ENCODE peak calls at places on chromosomes 3 and 15, in nine cellular contexts. J is heart right ventricle, C is heart left ventricle, N is prostate gland, Q is hepatocyte, I is stomach, W is sigmoid colon, V is right lobe of liver, M is tibial nerve. H is an unnamed sample.

GRCh38 chr3:79767953-79768282 is at the start of gene ROBO1:
- DNase-seq in N (no peak), Q (peak; percentile 11), V (no peak), M (no peak), W (no peak), J (no peak), I (no peak), C (no peak), H (no peak)

GRCh38 chr3:71800023-71800422 is 15.1 kb upstream of the PROK2 start:
- DNase-seq in Q (no peak), I (no peak), N (no peak), J (no peak), W (no peak), C (no peak), V (no peak), M (no peak), H (no peak)

GRCh38 chr15:90914240-90915080 is 11.4 kb downstream of the MAN2A2 start:
- DNase-seq in I (no peak), W (no peak), M (no peak), N (no peak), Q (no peak), C (no peak), J (no peak), V (no peak), H (no peak)

GRCh38 chr3:195714380-195715011 is 6.3 kb upstream of the MUC20 start:
- DNase-seq in W (no peak), N (no peak), C (no peak), J (no peak), V (peak; percentile 46), Q (peak; percentile 76), M (no peak), I (no peak), H (peak; percentile 73)

GRCh38 chr3:149368201-149368849 is 9.1 kb downstream of the TM4SF1 start:
- DNase-seq in Q (no peak), V (no peak), C (no peak), I (no peak), N (no peak), J (no peak), M (no peak), W (no peak), H (no peak)

GRCh38 chr15:65595960-65596359 is 15.0 kb downstream of the INTS14 start:
- DNase-seq in I (no peak), N (no peak), V (no peak), M (no peak), W (no peak), C (no peak), J (no peak), Q (no peak), H (no peak)

GRCh38 chr3:89699771-89700170 is 592.4 kb downstream of the EPHA3 start:
- DNase-seq in V (no peak), I (no peak), J (no peak), Q (peak; percentile 7), M (no peak), C (no peak), W (no peak), N (no peak), H (no peak)

GRCh38 chr3:140704733-140705132 is 26.9 kb downstream of the TRIM42 start:
- DNase-seq in I (no peak), M (no peak), W (no peak), J (no peak), N (no peak), Q (no peak), C (no peak), V (no peak), H (no peak)

GRCh38 chr3:177934001-177934891 is 602.0 kb upstream of the KCNMB2 start:
- DNase-seq in N (no peak), J (no peak), W (peak; percentile 68), I (no peak), C (no peak), Q (peak; percentile 41), M (no peak), V (peak; percentile 31), H (peak; percentile 20)

GRCh38 chr3:187878776-187879524 is 133.7 kb upstream of the BCL6 start:
- DNase-seq in W (no peak), V (no peak), Q (no peak), I (no peak), C (no peak), J (no peak), N (no peak), M (no peak), H (no peak)

GRCh38 chr3:117873236-117873635 is 1161.4 kb downstream of the IGSF11 start:
- DNase-seq in N (peak; percentile 5), Q (peak; percentile 49), J (no peak), I (no peak), M (no peak), C (no peak), V (no peak), W (peak; percentile 69), H (no peak)

DNA sequence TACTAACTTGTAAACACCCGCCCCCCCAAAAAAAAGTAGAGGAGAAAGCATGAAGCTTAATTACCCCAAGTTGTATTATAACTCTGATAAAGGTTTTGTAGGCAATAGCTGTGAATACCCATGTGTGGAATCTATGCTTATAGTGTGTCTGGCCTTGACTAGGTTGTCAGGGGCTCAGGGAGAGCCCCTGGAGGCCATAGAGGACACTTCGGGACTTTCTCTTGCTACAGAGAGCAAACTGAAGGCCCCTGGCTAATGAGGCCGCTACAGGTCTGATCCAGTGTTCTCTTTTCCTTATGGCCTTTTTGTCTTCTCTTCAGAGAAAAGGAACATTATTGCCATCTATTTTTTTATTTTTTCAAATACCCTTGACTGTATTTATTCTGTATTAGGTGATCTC is 19.1 kb upstream of the SCAANT1 start:
- DNase-seq in V (no peak), N (no peak), C (no peak), J (no peak), M (no peak), Q (no peak), I (no peak), W (no peak), H (no peak)
- TF ChIP-seq CTCF in V (no peak), N (no peak), C (no peak), J (no peak), M (no peak), Q (no peak), I (no peak), W (no peak), H (no peak)

GRCh38 chr3:15796771-15797599 is 794 bp downstream of the ANKRD28 start:
- DNase-seq in N (no peak), J (no peak), M (no peak), C (no peak), I (no peak), Q (peak; percentile 20), V (no peak), W (no peak), H (peak; percentile 35)

GRCh38 chr3:15797600-15798303 is at the start of gene ANKRD28:
- DNase-seq in N (no peak), J (no peak), C (no peak), I (no peak), V (no peak), Q (peak; percentile 57), W (no peak), M (no peak), H (peak; percentile 22)

GRCh38 chr3:15800327-15800726 is 2.5 kb upstream of the ANKRD28 start:
- DNase-seq in C (no peak), I (no peak), J (no peak), Q (no peak), W (no peak), V (no peak), M (no peak), N (no peak), H (no peak)

GRCh38 chr3:15800780-15801179 is 3.0 kb upstream of the ANKRD28 start:
- DNase-seq in M (no peak), J (no peak), W (no peak), V (no peak), I (no peak), Q (no peak), N (no peak), C (no peak), H (no peak)

DNA sequence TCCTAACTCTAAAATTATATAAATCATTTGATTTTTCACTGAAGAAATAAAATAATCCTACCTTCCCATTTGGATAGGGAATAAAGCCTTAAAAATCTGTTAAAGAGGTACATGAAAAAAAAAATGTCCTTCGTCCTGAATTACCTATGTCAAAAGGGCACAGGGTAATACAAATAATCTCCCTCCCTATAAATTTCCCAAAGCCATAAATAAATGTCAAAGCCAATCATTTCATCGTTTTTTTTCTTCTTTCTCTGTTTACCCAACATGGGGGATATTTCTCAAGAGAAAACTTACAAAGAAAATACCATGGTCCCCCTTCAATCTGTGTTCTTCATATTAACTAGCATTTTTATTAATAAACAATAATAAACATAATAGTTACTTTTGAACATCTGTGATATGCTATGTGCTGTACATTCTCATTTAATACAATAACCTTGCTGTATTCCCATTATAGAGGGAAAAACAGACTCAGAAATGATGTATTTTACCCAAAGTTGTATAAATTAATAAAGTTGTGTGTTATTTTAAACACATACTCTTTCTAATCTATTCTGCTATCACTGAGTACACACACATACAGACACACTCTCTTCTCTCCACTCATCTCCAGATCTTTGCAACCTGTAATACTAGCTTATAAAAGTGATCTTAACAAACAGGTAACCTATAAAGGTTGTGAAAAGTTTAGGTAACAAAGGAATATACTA is 910 bp upstream of the ANKRD28 start:
- DNase-seq in I (no peak), V (no peak), Q (no peak), M (no peak), J (no peak), W (no peak), N (no peak), C (no peak), H (no peak)
- H3K4me1 ChIP-seq in I (peaks cover 9% of the 10 kb centered on the region), V (peaks cover 24% of the 10 kb centered on the region), Q (peaks cover 9% of the 10 kb centered on the region), M (peaks cover 19% of the 10 kb centered on the region), J (peaks cover 10% of the 10 kb centered on the region), W (peaks cover 34% of the 10 kb centered on the region), N (no peaks in the 10 kb centered on the region), C (peaks cover 20% of the 10 kb centered on the region), H (peaks cover 29% of the 10 kb centered on the region)

DNA sequence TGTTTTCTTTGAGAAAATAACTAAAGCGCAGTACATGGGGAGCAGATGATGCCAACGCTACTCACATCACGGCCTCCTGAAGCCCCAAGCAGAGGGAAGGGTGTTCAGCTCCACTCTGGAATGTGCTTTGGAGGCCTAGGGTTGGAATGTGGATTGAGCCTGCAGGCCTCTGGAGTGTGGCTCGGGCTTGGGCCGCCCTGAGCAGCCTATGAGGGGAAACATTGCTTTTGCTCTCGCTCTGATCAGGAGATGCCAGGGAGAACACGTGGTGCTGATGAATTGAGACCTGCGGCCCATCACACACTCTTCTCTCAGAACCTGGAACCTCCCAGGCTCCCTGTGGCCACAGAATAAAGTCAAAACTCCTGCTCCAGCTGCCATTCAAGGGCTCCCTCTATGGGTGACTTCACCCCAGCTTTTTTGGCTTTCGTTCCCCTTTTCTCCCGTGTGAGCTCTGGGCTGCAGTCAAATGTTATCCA is 23.3 kb downstream of the CCDC13 start:
- DNase-seq in N (no peak), W (no peak), C (no peak), Q (no peak), I (peak; percentile 26), J (no peak), M (no peak), V (no peak), H (no peak)
- TF ChIP-seq CTCF in N (no peak), W (no peak), C (peak; percentile 45), Q (peak; percentile 49), I (no peak), J (peak; percentile 28), M (peak; percentile 58), V (peak; percentile 48), H (peak; percentile 62)

GRCh38 chr15:40871749-40872617 is 2.1 kb downstream of the RHOV start:
- DNase-seq in V (no peak), Q (peak; percentile 83), N (peak; percentile 82), W (no peak), M (no peak), C (no peak), J (no peak), I (peak; percentile 85), H (no peak)
- H3K4me1 ChIP-seq in V (no peaks in the 10 kb centered on the region), Q (no peaks in the 10 kb centered on the region), N (peaks cover 4% of the 10 kb centered on the region), W (peaks cover 15% of the 10 kb centered on the region), M (no peaks in the 10 kb centered on the region), C (peaks cover 14% of the 10 kb centered on the region), J (peaks cover 10% of the 10 kb centered on the region), I (peaks cover 37% of the 10 kb centered on the region), H (no peaks in the 10 kb centered on the region)